ENCODE peak calls at places on chromosomes 7 and 10, in four cellular contexts. X is A549, P is HepG2, H is K562. N is an unnamed sample.

GRCh38 chr10:77452952-77453564 is 184.6 kb downstream of the KCNMA1 start:
- DNase-seq in X (no peak), P (no peak), H (no peak), N (no peak)

GRCh38 chr10:132068431-132069121 is 2.8 kb downstream of the JAKMIP3 start:
- DNase-seq in X (no peak), P (no peak), H (no peak), N (no peak)

GRCh38 chr7:140348161-140348849 is 50.0 kb downstream of the SLC37A3 start:
- DNase-seq in X (no peak), P (no peak), H (no peak), N (no peak)

GRCh38 chr7:131293018-131293417 is 34.7 kb upstream of the MKLN1 start:
- DNase-seq in X (no peak), P (no peak), H (no peak), N (no peak)

GRCh38 chr10:129344956-129345355 is 122.1 kb upstream of the MGMT start:
- DNase-seq in X (no peak), P (no peak), H (no peak), N (no peak)

GRCh38 chr10:101840102-101840684 is 3.4 kb downstream of the KCNIP2 start:
- DNase-seq in X (no peak), P (no peak), H (peak), N (no peak)

GRCh38 chr7:155879592-155879991 is 67.3 kb upstream of the SHH start:
- DNase-seq in X (no peak), P (no peak), H (no peak), N (no peak)

GRCh38 chr7:39310699-39311098 is 255.5 kb upstream of the YAE1 start:
- DNase-seq in X (no peak), P (no peak), H (no peak), N (no peak)

GRCh38 chr10:31317652-31318381 is 1.2 kb upstream of the ZEB1 start:
- DNase-seq in X (no peak), P (no peak), H (peak), N (no peak)

GRCh38 chr7:42237891-42238531 is 1.0 kb upstream of the GLI3 start:
- DNase-seq in X (no peak), P (no peak), H (peak), N (no peak)

GRCh38 chr10:131111007-131111406 is 200.5 kb downstream of the TCERG1L start:
- DNase-seq in X (no peak), P (no peak), H (no peak), N (no peak)

GRCh38 chr10:46544989-46545791 is 11.3 kb downstream of the GPRIN2 start:
- DNase-seq in X (peak), P (no peak), H (peak), N (no peak)

GRCh38 chr10:78938695-78939672 is 129.8 kb upstream of the ZMIZ1 start:
- DNase-seq in X (no peak), P (no peak), H (no peak), N (no peak)

GRCh38 chr7:66211429-66211828 is 6.3 kb downstream of the TPST1 start:
- DNase-seq in X (no peak), P (no peak), H (no peak), N (no peak)

GRCh38 chr7:99201027-99201426 is 6.9 kb downstream of the KPNA7 start:
- DNase-seq in X (peak), P (no peak), H (no peak), N (no peak)

GRCh38 chr7:91892099-91892788 is 11.7 kb upstream of the MTERF1 start:
- DNase-seq in X (no peak), P (no peak), H (no peak), N (no peak)

GRCh38 chr7:2821161-2821841 is 22.8 kb downstream of the GNA12 start:
- DNase-seq in X (peak), P (no peak), H (no peak), N (peak)

GRCh38 chr7:25694690-25695089 is 457.3 kb upstream of the NFE2L3 start:
- DNase-seq in X (no peak), P (no peak), H (no peak), N (no peak)

GRCh38 chr7:106848851-106849442 is 16.1 kb upstream of the PIK3CG start:
- DNase-seq in X (peak), P (no peak), H (peak), N (no peak)

GRCh38 chr10:22320591-22321155 is at the start of gene BMI1:
- DNase-seq in X (peak), P (peak), H (peak), N (no peak)

GRCh38 chr7:157412021-157412443 is 75.2 kb downstream of the DNAJB6 start:
- DNase-seq in X (no peak), P (no peak), H (no peak), N (no peak)

GRCh38 chr7:51123322-51124021 is 193.1 kb downstream of the COBL start:
- DNase-seq in X (peak), P (no peak), H (no peak), N (no peak)

GRCh38 chr10:103668351-103669242 is 175.1 kb downstream of the NEURL1 start:
- DNase-seq in X (no peak), P (no peak), H (peak), N (no peak)

GRCh38 chr10:75569506-75569905 is 138.1 kb downstream of the LRMDA start:
- DNase-seq in X (no peak), P (no peak), H (no peak), N (no peak)

GRCh38 chr10:77192402-77192801 is 445.2 kb downstream of the KCNMA1 start:
- DNase-seq in X (no peak), P (no peak), H (no peak), N (no peak)

GRCh38 chr7:46616636-46617035 is 695.6 kb upstream of the IGFBP3 start:
- DNase-seq in X (no peak), P (no peak), H (no peak), N (no peak)

GRCh38 chr10:80382989-80383388 is 25.4 kb upstream of the PRXL2A start:
- DNase-seq in X (peak), P (peak), H (peak), N (peak)

GRCh38 chr7:149559711-149560110 is 62.1 kb upstream of the ZNF746 start:
- DNase-seq in X (no peak), P (no peak), H (no peak), N (no peak)

GRCh38 chr7:130593033-130593432 is 75.5 kb downstream of the COPG2 start:
- DNase-seq in X (no peak), P (no peak), H (no peak), N (no peak)

GRCh38 chr10:112223725-112224124 is 40.2 kb upstream of the GPAM start:
- DNase-seq in X (no peak), P (peak), H (no peak), N (no peak)

GRCh38 chr10:77899080-77899477 is 27.5 kb downstream of the DLG5 start:
- DNase-seq in X (peak), P (no peak), H (no peak), N (no peak)

GRCh38 chr10:103911021-103911459 is 6.9 kb downstream of the STN1 start:
- DNase-seq in X (no peak), P (no peak), H (peak), N (no peak)

GRCh38 chr7:105828141-105828540 is 48.3 kb downstream of the ATXN7L1 start:
- DNase-seq in X (no peak), P (no peak), H (no peak), N (no peak)

GRCh38 chr7:137933270-137934017 is 68.4 kb downstream of the CREB3L2 start:
- DNase-seq in X (no peak), P (no peak), H (peak), N (no peak)

GRCh38 chr7:158650821-158651225 is 53.8 kb downstream of the NCAPG2 start:
- DNase-seq in X (no peak), P (no peak), H (no peak), N (no peak)

GRCh38 chr7:77838929-77839491 is 40.4 kb downstream of the PHTF2 start:
- DNase-seq in X (no peak), P (no peak), H (peak), N (no peak)

GRCh38 chr10:131184503-131184902 is 127.0 kb downstream of the TCERG1L start:
- DNase-seq in X (no peak), P (no peak), H (no peak), N (no peak)

GRCh38 chr7:29956477-29956836 is 33.1 kb downstream of the SCRN1 start:
- DNase-seq in X (no peak), P (no peak), H (no peak), N (no peak)
- TF ChIP-seq CHD4 in X (no peak), P (no peak), H (no peak), N (no peak)

DNA sequence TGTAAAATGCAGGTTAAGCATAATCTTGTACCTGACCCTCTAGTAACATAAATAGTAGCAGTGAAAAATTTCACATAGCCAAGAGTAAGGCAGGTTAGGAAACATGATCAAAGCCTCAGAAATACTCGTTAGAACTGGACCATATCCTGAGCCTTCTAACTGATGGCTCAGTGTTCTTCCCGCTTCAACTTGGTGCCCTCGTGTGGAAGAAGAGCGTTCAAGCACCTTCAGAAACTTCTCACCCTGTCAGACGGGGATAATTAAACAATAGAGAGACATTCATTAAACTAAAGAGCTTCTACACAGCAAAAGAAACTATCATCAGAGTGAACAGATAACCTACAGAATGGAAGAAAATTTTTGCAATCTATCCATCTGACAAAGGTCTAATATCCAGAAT is 124.5 kb downstream of the MYOF start:
- DNase-seq in X (peak), P (peak), H (peak), N (no peak)
- TF ChIP-seq ESRRA in X (no peak), P (no peak), H (no peak), N (no peak)

DNA sequence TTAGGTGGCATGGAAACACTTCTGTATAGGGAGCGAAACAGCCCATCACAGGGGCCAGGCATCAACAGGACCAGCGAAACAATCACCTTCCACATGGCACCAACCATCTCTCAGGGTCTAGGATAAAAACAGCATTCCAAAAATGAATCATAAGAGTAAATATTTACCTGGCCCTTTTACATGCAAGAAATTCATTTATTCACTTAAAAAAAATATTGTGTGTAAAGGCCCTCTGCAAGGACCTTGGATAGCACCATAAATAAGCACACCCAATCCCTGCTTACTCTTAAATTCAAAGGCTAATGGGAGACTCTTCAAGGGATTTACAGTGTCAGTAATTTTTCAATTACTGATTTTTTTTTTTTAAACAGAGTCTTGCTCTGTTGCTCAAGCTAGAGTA is 25.4 kb downstream of the CPVL start:
- DNase-seq in X (no peak), P (no peak), H (no peak), N (no peak)
- TF ChIP-seq REST in X (peak), P (no peak), H (no peak), N (no peak)

DNA sequence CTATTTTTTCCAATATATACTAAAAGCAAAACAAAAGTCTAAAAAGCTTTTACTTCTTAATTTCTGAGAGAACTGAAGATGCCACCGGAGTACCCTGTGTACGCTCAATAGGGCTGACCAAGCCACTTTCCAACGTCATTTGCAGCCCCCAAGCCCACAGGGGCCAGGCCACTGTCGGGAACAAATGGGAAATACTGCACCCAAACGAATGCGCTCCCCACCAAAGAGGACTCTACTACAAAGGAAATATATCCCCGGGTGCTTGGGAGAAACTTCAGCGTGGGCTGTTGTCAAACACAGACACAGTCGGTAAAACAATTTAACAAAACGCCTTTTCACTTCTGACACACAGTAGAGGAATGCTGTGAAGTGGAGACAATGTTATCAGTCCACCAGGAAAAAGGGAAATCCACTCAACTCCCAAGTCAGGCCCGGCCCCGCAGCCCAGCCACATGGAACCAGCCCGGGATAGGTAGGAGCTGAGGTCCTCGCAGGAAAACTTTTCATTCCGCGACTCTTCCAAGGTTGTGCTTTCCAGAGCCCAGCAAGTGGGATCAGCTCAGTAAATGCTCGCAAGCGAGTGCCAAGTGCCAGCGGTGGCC is 1.4 kb downstream of the PARD3 start:
- DNase-seq in X (peak), P (peak), H (no peak), N (no peak)
- TF ChIP-seq CHD4 in X (no peak), P (no peak), H (no peak), N (no peak)

DNA sequence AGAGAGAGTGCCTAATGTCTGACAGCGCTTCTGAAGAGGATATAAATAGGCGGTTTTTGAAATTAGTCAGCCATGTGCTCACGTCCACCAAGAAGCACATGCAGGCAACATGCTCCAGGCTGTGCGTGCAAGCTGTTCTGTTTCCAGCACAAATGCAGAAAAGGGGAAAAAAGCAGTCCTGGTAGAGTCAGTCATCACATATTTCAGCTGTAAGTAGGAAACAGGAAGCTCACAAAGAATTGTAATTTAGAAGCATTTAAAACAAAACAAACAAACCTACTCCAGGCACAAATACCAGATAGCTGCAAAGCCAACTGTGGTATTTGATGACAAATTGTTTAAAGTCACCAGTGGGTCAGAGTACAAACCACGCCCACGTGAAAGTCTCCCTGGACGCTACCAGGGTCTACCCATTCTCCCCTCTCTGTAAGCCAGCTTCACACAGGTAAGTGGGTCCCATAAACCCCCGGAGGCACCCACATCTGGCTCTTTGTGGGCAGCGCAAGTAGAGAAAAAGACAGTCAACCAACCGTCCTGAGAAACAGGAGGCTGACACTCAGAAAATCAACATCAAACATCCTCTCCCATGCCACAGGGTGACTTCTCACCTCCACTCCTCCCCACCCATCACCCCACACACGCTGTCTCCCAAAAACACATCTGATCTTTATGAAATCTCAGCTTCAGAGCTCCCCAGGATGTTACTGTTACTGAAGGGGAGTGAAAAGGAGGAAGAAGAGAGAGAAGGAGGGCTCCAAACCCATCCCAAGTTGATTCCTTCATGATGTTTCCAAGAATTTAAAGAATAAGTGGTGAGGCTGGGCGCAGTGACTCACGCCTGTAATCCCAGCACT is 186.4 kb downstream of the FAM107B start:
- DNase-seq in X (peak), P (peak), H (no peak), N (no peak)
- TF ChIP-seq ESRRA in X (no peak), P (no peak), H (no peak), N (no peak)

DNA sequence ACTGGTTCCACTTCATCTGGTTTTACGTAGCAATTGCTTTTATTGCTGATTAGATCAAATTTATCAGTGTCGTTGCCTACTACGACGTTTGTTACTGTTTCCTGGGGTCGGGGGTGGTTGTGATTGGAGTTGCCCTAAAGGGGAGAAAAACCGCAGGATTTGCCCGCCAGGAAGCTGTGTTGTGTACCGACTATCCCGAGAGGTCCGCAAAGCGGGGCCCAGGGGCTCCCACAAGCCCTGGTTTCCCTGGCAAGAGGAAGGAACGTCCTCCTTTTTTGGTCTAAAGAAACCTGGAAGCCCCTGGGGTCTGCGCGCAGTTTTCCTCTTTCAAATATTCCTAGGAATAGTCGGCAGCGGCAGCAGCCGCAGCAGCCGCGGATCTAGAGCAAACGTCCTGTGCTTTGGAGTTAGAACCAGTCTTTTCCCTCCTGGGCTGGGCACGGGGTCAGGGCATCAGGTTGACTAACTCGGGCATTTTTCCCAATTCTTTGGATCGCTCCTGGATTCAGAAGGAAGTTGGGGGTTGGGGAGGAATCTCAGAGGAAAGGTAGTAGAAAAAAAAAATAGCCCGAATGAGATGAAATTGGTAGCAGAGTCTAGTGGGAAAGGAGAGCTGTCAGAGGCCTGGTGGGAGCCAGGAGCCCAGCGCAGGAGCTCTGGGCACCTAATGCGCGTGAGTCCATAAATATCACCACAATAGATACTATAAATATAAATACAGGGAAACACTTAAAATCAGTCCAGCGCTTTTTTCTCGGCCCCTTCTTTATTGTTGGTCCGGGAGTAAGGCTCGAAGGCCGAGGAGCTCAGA is 4.6 kb downstream of the VAX1 start:
- DNase-seq in X (no peak), P (no peak), H (no peak), N (no peak)
- TF ChIP-seq REST in X (no peak), P (no peak), H (no peak), N (no peak)

N was measured in GM12878.